ENCODE peak calls at places on chromosomes 11 and 22, in seven cellular contexts. V is HepG2, H is K562, R is SK-N-SH, N is H1, X is GM12878, D is HCT116. J is an unnamed sample.

GRCh38 chr11:71164186-71164585 is 88.2 kb downstream of the SHANK2 start:
- DNase-seq in D (no peak), X (no peak), V (no peak), N (no peak), H (no peak), R (no peak), J (no peak)

GRCh38 chr11:115776916-115777315 is 272.7 kb upstream of the CADM1 start:
- DNase-seq in V (no peak), N (no peak), H (no peak), D (no peak), R (no peak), X (no peak), J (no peak)

GRCh38 chr11:44229664-44230063 is 80.3 kb downstream of the ALX4 start:
- DNase-seq in H (no peak), X (no peak), V (no peak), D (no peak), R (no peak), N (no peak), J (no peak)

GRCh38 chr11:7571640-7572000 is 57.8 kb downstream of the PPFIBP2 start:
- DNase-seq in V (peak; percentile 76), H (peak; percentile 51), D (peak; percentile 51), R (peak; percentile 70), X (no peak), N (peak; percentile 88), J (peak; percentile 82)

GRCh38 chr11:120563698-120564572 is 52.4 kb downstream of the GRIK4 start:
- DNase-seq in R (no peak), N (peak; percentile 75), X (no peak), H (no peak), V (no peak), D (no peak), J (no peak)

GRCh38 chr11:5620606-5621521 is 3.9 kb upstream of the TRIM34 start:
- DNase-seq in X (no peak), V (peak; percentile 42), H (peak; percentile 30), N (no peak), D (no peak), R (no peak), J (peak; percentile 70)

GRCh38 chr22:47059701-47060161 is 297.3 kb downstream of the TBC1D22A start:
- DNase-seq in V (no peak), H (no peak), R (no peak), D (no peak), X (peak; percentile 8), N (no peak), J (no peak)

GRCh38 chr11:1205121-1205986 is 17.5 kb upstream of the MUC5B start:
- DNase-seq in V (no peak), R (peak; percentile 15), X (no peak), D (no peak), H (peak; percentile 2), N (no peak), J (no peak)

GRCh38 chr22:25702046-25702445 is 39.9 kb upstream of the MYO18B start:
- DNase-seq in N (no peak), R (peak; percentile 61), D (no peak), X (no peak), V (peak; percentile 18), H (no peak), J (peak; percentile 18)

GRCh38 chr11:1875093-1875785 is 16.5 kb downstream of the PRR33 start:
- DNase-seq in D (no peak), V (no peak), N (no peak), X (no peak), H (no peak), R (peak; percentile 30), J (no peak)

GRCh38 chr22:40665312-40665711 is 14.0 kb upstream of the MCHR1 start:
- DNase-seq in D (no peak), X (no peak), R (no peak), N (no peak), V (no peak), H (no peak), J (no peak)

GRCh38 chr11:31863170-31863929 is 52.2 kb upstream of the PAX6 start:
- DNase-seq in V (no peak), R (no peak), D (no peak), N (no peak), X (no peak), H (no peak), J (no peak)

GRCh38 chr22:17974087-17974486 is 50.3 kb downstream of the MICAL3 start:
- DNase-seq in H (no peak), D (no peak), V (no peak), X (no peak), N (no peak), R (no peak), J (peak; percentile 64)

GRCh38 chr22:35921777-35922176 is 106.8 kb downstream of the RBFOX2 start:
- DNase-seq in D (peak; percentile 76), N (peak; percentile 59), X (peak; percentile 13), H (peak; percentile 39), V (peak; percentile 75), R (peak; percentile 49), J (peak; percentile 70)

GRCh38 chr11:32581556-32581955 is 2.1 kb upstream of the EIF3M start:
- DNase-seq in V (no peak), H (no peak), N (no peak), D (no peak), X (no peak), R (no peak), J (peak; percentile 82)

GRCh38 chr11:18310800-18311340 is 11.1 kb downstream of the HPS5 start:
- DNase-seq in V (no peak), H (no peak), D (no peak), X (peak; percentile 70), R (no peak), N (no peak), J (no peak)

GRCh38 chr11:19226378-19227195 is 14.2 kb downstream of the E2F8 start:
- DNase-seq in R (no peak), X (no peak), H (no peak), D (no peak), V (no peak), N (no peak), J (no peak)

GRCh38 chr11:128026596-128026995 is 560.8 kb downstream of the ETS1 start:
- DNase-seq in R (no peak), V (no peak), H (no peak), X (no peak), D (no peak), N (no peak), J (no peak)

GRCh38 chr11:119342023-119342300 is 1.3 kb upstream of the C1QTNF5 start:
- DNase-seq in V (no peak), N (no peak), H (no peak), X (no peak), R (no peak), D (no peak), J (no peak)

GRCh38 chr11:130980463-130980862 is 64.2 kb upstream of the SNX19 start:
- DNase-seq in D (no peak), R (no peak), X (no peak), N (no peak), V (no peak), H (no peak), J (no peak)

GRCh38 chr11:130979386-130979972 is 63.2 kb upstream of the SNX19 start:
- DNase-seq in R (peak; percentile 8), X (no peak), D (no peak), H (no peak), V (no peak), N (no peak), J (peak; percentile 52)
- TF ChIP-seq JUND in R (no peak), X (no peak), D (no peak), H (no peak), V (no peak), N (no peak), J (no peak)

GRCh38 chr11:64849600-64850356 is 5.3 kb upstream of the CDC42BPG start:
- DNase-seq in D (no peak), R (no peak), N (no peak), X (no peak), V (no peak), H (no peak), J (no peak)

GRCh38 chr11:64850979-64851567 is 6.6 kb upstream of the CDC42BPG start:
- DNase-seq in R (no peak), V (no peak), D (no peak), X (peak; percentile 90), N (peak; percentile 56), H (no peak), J (no peak)

GRCh38 chr11:64848214-64848778 is 3.8 kb upstream of the CDC42BPG start:
- DNase-seq in X (no peak), H (no peak), D (no peak), N (no peak), R (no peak), V (no peak), J (no peak)

GRCh38 chr11:64846998-64847666 is 2.7 kb upstream of the CDC42BPG start:
- DNase-seq in R (peak; percentile 97), N (peak; percentile 98), V (peak; percentile 87), D (peak; percentile 87), H (peak; percentile 93), X (no peak), J (peak; percentile 96)

DNA sequence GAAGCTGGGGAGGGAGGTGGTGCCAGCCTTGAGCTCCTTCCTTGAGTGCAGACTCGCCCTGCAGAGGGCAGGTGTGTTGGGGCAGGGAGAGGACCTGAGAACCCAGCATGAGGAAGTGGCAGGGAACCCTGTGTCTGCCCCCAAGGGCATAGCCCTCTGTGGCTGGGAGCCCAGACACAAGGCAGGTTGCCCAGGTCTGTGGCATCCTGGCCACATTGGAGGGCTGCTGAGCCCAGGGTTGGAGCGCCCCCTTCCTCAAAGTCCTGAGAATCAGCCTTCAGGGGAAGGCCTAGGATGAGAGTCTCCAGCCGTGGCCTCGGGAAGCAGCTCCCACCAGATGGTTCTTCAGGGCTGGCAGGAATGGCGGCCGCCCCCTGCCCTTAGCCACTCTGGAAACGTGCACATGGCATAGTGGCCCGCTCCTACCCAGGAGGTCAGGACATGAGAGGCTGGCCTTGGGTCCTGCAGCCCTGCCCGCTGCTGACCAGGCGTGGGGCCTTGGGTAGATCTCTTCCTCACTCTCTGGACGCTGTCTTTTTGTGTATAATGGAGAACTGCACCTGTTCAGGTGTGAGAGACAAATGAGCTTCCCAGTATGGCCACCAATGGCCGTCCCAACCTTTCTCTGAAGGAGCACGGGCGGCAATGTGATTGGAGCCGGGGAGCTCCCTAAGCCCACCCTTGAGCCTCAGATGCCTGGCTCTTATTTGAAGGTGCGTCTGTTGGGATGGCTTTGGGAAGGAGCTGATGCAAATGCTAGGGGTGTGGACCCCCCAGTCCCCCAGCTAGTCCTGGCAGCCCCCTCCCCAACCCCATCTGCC is 4.5 kb upstream of the CDC42BPG start:
- DNase-seq in R (no peak), N (peak; percentile 75), V (no peak), H (no peak), X (no peak), D (no peak), J (peak; percentile 86)
- TF ChIP-seq JUND in R (no peak), N (no peak), V (no peak), H (no peak), X (no peak), D (no peak), J (no peak)

DNA sequence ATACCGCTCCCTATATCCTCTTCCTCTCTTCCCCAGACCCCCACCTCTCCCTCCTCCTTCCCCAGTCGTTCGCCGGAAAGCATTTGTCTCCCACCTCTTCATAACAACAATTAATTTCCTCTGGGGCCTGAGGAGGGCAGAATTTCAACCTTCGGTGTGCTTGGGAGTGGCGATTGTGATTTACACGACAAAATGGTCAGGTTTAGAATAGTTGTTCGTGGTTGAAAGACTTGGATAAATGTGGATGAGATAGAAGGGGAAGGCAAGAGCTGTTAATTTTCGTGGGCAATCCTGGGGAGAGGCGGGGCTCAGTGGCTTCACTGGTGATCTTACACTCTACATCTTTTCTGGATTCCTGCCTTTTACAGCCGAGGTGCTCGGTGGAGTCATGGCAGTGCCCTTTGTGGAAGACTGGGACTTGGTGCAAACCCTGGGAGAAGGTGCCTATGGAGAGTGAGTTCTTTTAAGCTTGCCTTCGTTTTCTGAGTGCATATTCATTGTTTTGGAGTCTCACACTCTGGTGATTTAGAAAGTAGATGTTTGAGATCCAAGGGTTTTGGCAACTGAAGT is 1.5 kb downstream of the CHEK1 start:
- DNase-seq in H (no peak), D (no peak), X (peak; percentile 36), N (no peak), R (no peak), V (peak; percentile 79), J (no peak)
- TF ChIP-seq JUND in H (no peak), D (no peak), X (no peak), N (no peak), R (no peak), V (no peak), J (no peak)

GRCh38 chr11:46912526-46913150 is 5.7 kb downstream of the LRP4 start:
- DNase-seq in V (no peak), R (peak; percentile 52), N (peak; percentile 77), X (no peak), D (no peak), H (no peak), J (no peak)
- TF ChIP-seq JUND in V (no peak), R (no peak), N (no peak), X (no peak), D (no peak), H (no peak), J (no peak)